ENCODE peak calls at places on chromosomes 1 and 21, in five cellular contexts. One of them, this sample, is unnamed. For H3K4me1, the result is how much of the 10 kb centered on the place peaks cover.

GRCh38 chr1:167474191-167474641 is 44.1 kb downstream of the CD247 start:
- DNase-seq in ovary: no peak
- DNase-seq in tibial nerve: no peak
- DNase-seq in A549: no peak
- DNase-seq in transverse colon: no peak
- DNase-seq in this sample: no peak

GRCh38 chr1:76942549-76942948 is 75.3 kb downstream of the ST6GALNAC5 start:
- DNase-seq in transverse colon: no peak
- DNase-seq in ovary: no peak
- DNase-seq in tibial nerve: no peak
- DNase-seq in A549: no peak
- DNase-seq in this sample: no peak

GRCh38 chr1:66311092-66311491 is 222.9 kb upstream of the SGIP1 start:
- DNase-seq in tibial nerve: no peak
- DNase-seq in A549: no peak
- DNase-seq in transverse colon: no peak
- DNase-seq in ovary: no peak
- DNase-seq in this sample: no peak

GRCh38 chr21:35616090-35616489 is 444.2 kb downstream of the SETD4 start:
- DNase-seq in transverse colon: no peak
- DNase-seq in A549: peak
- DNase-seq in tibial nerve: no peak
- DNase-seq in ovary: no peak
- DNase-seq in this sample: no peak

GRCh38 chr1:43530483-43531452 is at the start of gene PTPRF:
- DNase-seq in tibial nerve: no peak
- DNase-seq in ovary: peak
- DNase-seq in transverse colon: peak
- DNase-seq in A549: peak
- DNase-seq in this sample: no peak

GRCh38 chr1:72485786-72486185 is 203.4 kb upstream of the NEGR1 start:
- DNase-seq in ovary: no peak
- DNase-seq in A549: no peak
- DNase-seq in tibial nerve: no peak
- DNase-seq in transverse colon: no peak
- DNase-seq in this sample: no peak

GRCh38 chr1:198545156-198545555 is 4.7 kb upstream of the ATP6V1G3 start:
- DNase-seq in ovary: no peak
- DNase-seq in A549: no peak
- DNase-seq in transverse colon: no peak
- DNase-seq in tibial nerve: no peak
- DNase-seq in this sample: no peak

GRCh38 chr1:55204997-55205396 is 10.2 kb downstream of the USP24 start:
- DNase-seq in tibial nerve: no peak
- DNase-seq in ovary: no peak
- DNase-seq in transverse colon: no peak
- DNase-seq in A549: no peak
- DNase-seq in this sample: no peak

GRCh38 chr1:72111662-72112061 is 170.7 kb downstream of the NEGR1 start:
- DNase-seq in tibial nerve: no peak
- DNase-seq in ovary: no peak
- DNase-seq in transverse colon: no peak
- DNase-seq in A549: no peak
- DNase-seq in this sample: no peak

GRCh38 chr1:55005351-55006140 is 6.8 kb downstream of the BSND start:
- DNase-seq in tibial nerve: no peak
- DNase-seq in transverse colon: no peak
- DNase-seq in A549: no peak
- DNase-seq in ovary: no peak
- DNase-seq in this sample: no peak

GRCh38 chr1:207810173-207810572 is 58.3 kb downstream of the CD46 start:
- DNase-seq in tibial nerve: no peak
- DNase-seq in A549: no peak
- DNase-seq in transverse colon: no peak
- DNase-seq in ovary: no peak
- DNase-seq in this sample: peak
- H3K4me1 ChIP-seq in tibial nerve: half or more
- H3K4me1 ChIP-seq in A549: under half
- H3K4me1 ChIP-seq in transverse colon: half or more
- H3K4me1 ChIP-seq in ovary: under half
- H3K4me1 ChIP-seq in this sample: half or more

DNA sequence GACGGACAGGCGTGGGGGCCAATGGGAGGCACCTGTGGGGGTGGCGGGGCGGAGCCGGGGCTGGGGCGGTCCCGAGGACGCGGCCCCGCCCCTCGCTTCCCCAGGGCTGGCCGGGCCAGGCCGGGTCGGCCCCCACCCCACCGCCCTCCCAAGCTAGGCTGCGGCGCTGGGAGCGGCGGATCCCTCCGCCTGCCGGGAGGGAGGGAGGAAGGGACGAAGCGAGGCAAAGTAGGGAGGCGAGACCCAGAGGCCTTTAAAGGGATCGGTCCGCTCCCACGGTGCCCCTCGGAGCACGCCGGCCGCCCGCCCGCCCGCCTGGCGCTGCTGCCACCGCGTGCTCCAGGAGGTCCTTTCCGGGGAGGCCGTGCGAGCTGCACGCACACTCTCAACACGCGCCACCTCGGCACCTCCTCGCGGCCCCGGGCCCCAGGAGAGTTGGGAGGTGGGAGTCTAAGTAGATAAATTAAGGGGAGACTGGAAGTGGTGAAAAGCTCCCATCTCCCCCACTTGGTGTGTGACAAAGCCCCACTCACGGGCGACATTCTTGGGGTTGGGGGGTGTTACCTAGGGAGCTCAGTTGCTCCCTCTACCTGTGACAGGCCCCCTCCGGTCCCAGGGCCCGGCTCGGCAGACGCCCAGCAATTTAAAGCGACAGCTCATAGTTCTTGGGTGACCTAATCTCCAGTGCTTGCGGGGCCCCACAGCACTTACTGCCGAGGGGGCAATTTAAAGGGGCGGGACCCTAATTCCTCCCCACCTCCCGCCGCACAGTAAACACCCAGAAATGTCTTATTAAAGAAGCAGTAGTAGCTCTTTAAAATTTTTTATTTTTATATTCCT is 492 bp upstream of the MEF2D start:
- DNase-seq in transverse colon: peak
- DNase-seq in ovary: peak
- DNase-seq in A549: peak
- DNase-seq in tibial nerve: peak
- DNase-seq in this sample: peak
- TF ChIP-seq EP300 in transverse colon: peak
- TF ChIP-seq EP300 in ovary: no peak
- TF ChIP-seq EP300 in A549: peak
- TF ChIP-seq EP300 in tibial nerve: peak
- TF ChIP-seq EP300 in this sample: peak

GRCh38 chr1:64482128-64482527 is 12.2 kb downstream of the CACHD1 start:
- DNase-seq in A549: no peak
- DNase-seq in tibial nerve: no peak
- DNase-seq in ovary: no peak
- DNase-seq in transverse colon: no peak
- DNase-seq in this sample: no peak
- H3K4me1 ChIP-seq in A549: under half
- H3K4me1 ChIP-seq in tibial nerve: under half
- H3K4me1 ChIP-seq in ovary: under half
- H3K4me1 ChIP-seq in transverse colon: under half
- H3K4me1 ChIP-seq in this sample: under half

DNA sequence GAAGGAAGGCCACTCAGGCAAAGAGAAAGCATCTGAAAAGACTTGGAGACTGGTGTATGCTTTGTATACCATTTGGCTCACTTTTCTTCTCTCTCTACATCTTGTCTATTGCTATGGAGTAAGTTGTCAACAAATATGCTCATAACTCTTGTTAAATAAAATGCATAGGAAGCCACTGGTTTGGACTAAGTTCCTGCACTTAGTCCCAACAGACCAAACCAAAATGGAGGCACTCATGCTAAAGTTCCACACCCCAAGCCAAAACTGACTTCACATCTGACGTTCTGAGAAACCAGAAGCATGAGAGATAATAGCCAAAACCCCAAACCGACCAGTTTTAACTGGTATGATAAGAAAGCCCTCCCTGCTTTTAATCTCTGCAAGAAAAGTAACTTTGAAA is 135.3 kb upstream of the LYPLAL1 start:
- DNase-seq in transverse colon: no peak
- DNase-seq in ovary: no peak
- DNase-seq in A549: no peak
- DNase-seq in tibial nerve: no peak
- DNase-seq in this sample: no peak
- TF ChIP-seq EP300 in transverse colon: no peak
- TF ChIP-seq EP300 in ovary: no peak
- TF ChIP-seq EP300 in A549: no peak
- TF ChIP-seq EP300 in tibial nerve: no peak
- TF ChIP-seq EP300 in this sample: no peak

DNA sequence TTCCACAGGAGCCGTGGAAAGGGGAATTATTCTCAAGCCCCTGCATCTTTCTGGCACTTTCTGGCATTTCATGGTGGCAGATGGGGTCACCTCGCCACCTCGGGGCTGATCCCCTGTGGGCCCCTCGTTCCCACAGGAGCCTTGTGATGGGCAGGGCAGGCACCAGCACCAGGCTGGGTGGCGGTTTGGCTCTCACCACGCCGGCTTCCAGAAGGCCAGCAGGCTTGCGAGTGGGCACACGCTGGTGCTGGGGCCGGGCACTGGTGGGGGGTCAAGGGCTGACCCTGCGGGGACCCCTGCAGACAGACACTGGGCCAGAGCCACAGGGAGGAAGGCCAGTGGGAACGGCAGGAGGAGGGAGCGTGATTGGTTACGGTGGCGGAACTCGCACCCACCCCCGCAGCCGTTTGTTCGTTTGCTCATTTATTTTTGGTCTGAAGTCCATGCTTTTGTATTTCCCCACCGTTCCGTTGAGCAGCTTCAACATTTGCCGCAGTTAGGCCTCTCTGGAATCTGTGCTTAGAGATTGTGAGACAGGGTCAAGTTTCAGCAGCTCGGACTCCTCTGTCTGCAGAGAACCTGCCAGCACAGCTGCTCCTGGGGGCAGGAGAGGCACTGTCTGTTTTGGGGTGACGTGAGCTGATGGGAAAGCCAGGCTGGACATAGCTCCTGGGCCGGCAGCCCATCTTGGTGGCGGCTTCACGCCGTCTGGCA is 5.3 kb downstream of the COL18A1 start:
- DNase-seq in ovary: peak
- DNase-seq in A549: no peak
- DNase-seq in tibial nerve: no peak
- DNase-seq in transverse colon: no peak
- DNase-seq in this sample: no peak
- H3K4me1 ChIP-seq in ovary: under half
- H3K4me1 ChIP-seq in A549: under half
- H3K4me1 ChIP-seq in tibial nerve: under half
- H3K4me1 ChIP-seq in transverse colon: under half
- H3K4me1 ChIP-seq in this sample: under half

DNA sequence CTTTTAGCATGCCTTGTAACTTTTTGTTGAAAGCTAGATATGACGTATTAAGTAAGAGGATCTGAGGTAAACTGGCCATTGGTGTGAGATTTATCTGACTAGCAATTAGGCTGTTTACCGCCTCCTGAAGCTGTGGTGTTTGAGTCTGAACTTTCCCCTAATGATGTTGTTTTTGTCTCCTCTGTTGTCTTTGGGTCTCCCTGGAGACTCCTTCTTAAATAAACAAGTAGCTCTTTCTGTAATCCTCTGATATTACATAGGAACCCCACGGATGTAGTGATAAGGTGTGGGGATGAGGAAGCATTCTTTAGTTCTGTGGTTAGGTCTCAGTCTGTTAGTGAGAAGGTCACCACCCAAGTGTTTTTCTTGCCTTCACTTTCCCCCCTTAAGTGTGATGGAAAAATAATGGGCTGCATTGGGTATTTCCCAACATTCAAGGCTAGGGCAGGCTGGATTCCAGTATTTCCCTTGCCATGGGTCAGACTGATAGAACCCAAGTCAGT is 33.0 kb downstream of the PRSS38 start:
- DNase-seq in transverse colon: no peak
- DNase-seq in ovary: no peak
- DNase-seq in tibial nerve: no peak
- DNase-seq in A549: no peak
- DNase-seq in this sample: no peak
- TF ChIP-seq EP300 in transverse colon: no peak
- TF ChIP-seq EP300 in ovary: no peak
- TF ChIP-seq EP300 in tibial nerve: no peak
- TF ChIP-seq EP300 in A549: no peak
- TF ChIP-seq EP300 in this sample: no peak

GRCh38 chr1:14943516-14943851 is 210.1 kb upstream of the TMEM51 start:
- DNase-seq in A549: no peak
- DNase-seq in ovary: no peak
- DNase-seq in tibial nerve: no peak
- DNase-seq in transverse colon: no peak
- DNase-seq in this sample: no peak
- H3K4me1 ChIP-seq in A549: under half
- H3K4me1 ChIP-seq in ovary: under half
- H3K4me1 ChIP-seq in tibial nerve: under half
- H3K4me1 ChIP-seq in transverse colon: under half
- H3K4me1 ChIP-seq in this sample: half or more

GRCh38 chr1:162973381-162973795 is 95.8 kb upstream of the RGS4 start:
- DNase-seq in ovary: no peak
- DNase-seq in tibial nerve: no peak
- DNase-seq in transverse colon: no peak
- DNase-seq in A549: no peak
- DNase-seq in this sample: no peak
- TF ChIP-seq EP300 in ovary: no peak
- TF ChIP-seq EP300 in tibial nerve: no peak
- TF ChIP-seq EP300 in transverse colon: no peak
- TF ChIP-seq EP300 in A549: no peak
- TF ChIP-seq EP300 in this sample: no peak

DNA sequence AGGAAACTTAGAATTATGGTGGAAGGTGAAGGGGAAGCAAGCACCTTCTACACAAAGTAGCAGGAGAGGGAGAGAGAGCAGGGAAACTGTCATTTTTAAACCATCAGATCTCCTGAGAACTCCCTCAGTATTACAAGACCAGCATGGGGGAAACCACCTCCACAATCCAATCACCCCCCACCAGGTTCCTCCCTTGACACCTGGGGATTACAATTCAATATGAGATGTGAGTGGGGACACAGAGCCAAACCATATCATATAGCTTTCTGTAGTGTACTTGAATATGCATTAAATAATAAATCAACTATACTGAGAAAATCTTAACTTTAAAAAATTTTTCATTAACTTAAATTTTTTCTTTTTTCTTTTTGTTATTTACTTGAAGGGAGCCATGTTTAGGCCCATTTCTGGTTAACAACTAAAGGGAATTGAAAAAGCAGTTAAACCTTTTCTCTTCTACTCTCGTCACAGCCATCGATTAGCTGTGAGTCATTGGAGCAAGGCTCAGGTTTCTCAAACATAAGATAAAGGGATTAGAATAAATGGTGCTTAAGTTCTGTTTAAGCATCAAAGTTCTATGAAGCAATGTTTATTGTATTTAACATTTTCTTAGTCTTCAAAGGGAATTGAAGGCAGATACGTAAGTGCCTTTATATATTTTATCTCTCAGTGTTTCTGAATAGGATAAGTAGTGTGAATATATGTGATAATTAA is 72.2 kb upstream of the DPT start:
- DNase-seq in tibial nerve: no peak
- DNase-seq in A549: no peak
- DNase-seq in ovary: no peak
- DNase-seq in transverse colon: no peak
- DNase-seq in this sample: no peak
- H3K4me1 ChIP-seq in tibial nerve: under half
- H3K4me1 ChIP-seq in A549: under half
- H3K4me1 ChIP-seq in ovary: under half
- H3K4me1 ChIP-seq in transverse colon: under half
- H3K4me1 ChIP-seq in this sample: under half